ENCODE peak calls at places on chromosomes 11 and 22, in nine cellular contexts. One of them, this sample, is unnamed.

GRCh38 chr11:47460571-47461235 is 11.8 kb upstream of the RAPSN start:
- DNase-seq in GM13977: no peak
- DNase-seq in heart right ventricle: no peak
- DNase-seq in HCT116: no peak
- DNase-seq in Calu3: no peak
- DNase-seq in WTC11: no peak
- DNase-seq in CD8-positive, alpha-beta T cell: no peak
- DNase-seq in omental fat pad: no peak
- DNase-seq in tibial artery: no peak
- DNase-seq in this sample: no peak

GRCh38 chr22:47283616-47284270 is 521.3 kb downstream of the TBC1D22A start:
- DNase-seq in GM13977: no peak
- DNase-seq in omental fat pad: no peak
- DNase-seq in heart right ventricle: no peak
- DNase-seq in Calu3: no peak
- DNase-seq in WTC11: no peak
- DNase-seq in tibial artery: no peak
- DNase-seq in HCT116: no peak
- DNase-seq in CD8-positive, alpha-beta T cell: no peak
- DNase-seq in this sample: no peak

GRCh38 chr11:72924568-72925190 is 110.5 kb downstream of the ATG16L2 start:
- DNase-seq in HCT116: peak; percentile 8
- DNase-seq in CD8-positive, alpha-beta T cell: no peak
- DNase-seq in omental fat pad: no peak
- DNase-seq in heart right ventricle: no peak
- DNase-seq in GM13977: peak; percentile 23
- DNase-seq in WTC11: no peak
- DNase-seq in Calu3: no peak
- DNase-seq in tibial artery: no peak
- DNase-seq in this sample: no peak

GRCh38 chr11:105906517-105906916 is 115.5 kb downstream of the MSANTD4 start:
- DNase-seq in WTC11: no peak
- DNase-seq in HCT116: no peak
- DNase-seq in Calu3: no peak
- DNase-seq in GM13977: no peak
- DNase-seq in tibial artery: no peak
- DNase-seq in heart right ventricle: no peak
- DNase-seq in omental fat pad: no peak
- DNase-seq in CD8-positive, alpha-beta T cell: no peak
- DNase-seq in this sample: no peak

GRCh38 chr22:44683237-44683636 is 18.8 kb upstream of the PRR5 start:
- DNase-seq in Calu3: no peak
- DNase-seq in CD8-positive, alpha-beta T cell: peak; percentile 15
- DNase-seq in WTC11: no peak
- DNase-seq in heart right ventricle: no peak
- DNase-seq in tibial artery: no peak
- DNase-seq in GM13977: peak; percentile 74
- DNase-seq in HCT116: no peak
- DNase-seq in omental fat pad: no peak
- DNase-seq in this sample: no peak

GRCh38 chr11:7572001-7572712 is 58.4 kb downstream of the PPFIBP2 start:
- DNase-seq in omental fat pad: no peak
- DNase-seq in HCT116: no peak
- DNase-seq in Calu3: no peak
- DNase-seq in heart right ventricle: no peak
- DNase-seq in GM13977: no peak
- DNase-seq in tibial artery: no peak
- DNase-seq in WTC11: no peak
- DNase-seq in CD8-positive, alpha-beta T cell: no peak
- DNase-seq in this sample: no peak

GRCh38 chr22:41576877-41577276 is 12.8 kb downstream of the PMM1 start:
- DNase-seq in CD8-positive, alpha-beta T cell: peak; percentile 39
- DNase-seq in omental fat pad: no peak
- DNase-seq in Calu3: peak; percentile 79
- DNase-seq in tibial artery: peak; percentile 47
- DNase-seq in GM13977: peak; percentile 70
- DNase-seq in heart right ventricle: no peak
- DNase-seq in HCT116: peak; percentile 35
- DNase-seq in WTC11: peak; percentile 87
- DNase-seq in this sample: no peak

GRCh38 chr11:130118165-130118564 is 41.4 kb upstream of the ST14 start:
- DNase-seq in tibial artery: no peak
- DNase-seq in heart right ventricle: no peak
- DNase-seq in omental fat pad: no peak
- DNase-seq in CD8-positive, alpha-beta T cell: no peak
- DNase-seq in Calu3: no peak
- DNase-seq in GM13977: peak; percentile 71
- DNase-seq in HCT116: no peak
- DNase-seq in WTC11: no peak
- DNase-seq in this sample: no peak

GRCh38 chr11:130726234-130726559 is 190.1 kb downstream of the SNX19 start:
- DNase-seq in heart right ventricle: peak; percentile 61
- DNase-seq in GM13977: no peak
- DNase-seq in omental fat pad: no peak
- DNase-seq in HCT116: no peak
- DNase-seq in WTC11: no peak
- DNase-seq in tibial artery: peak; percentile 53
- DNase-seq in Calu3: no peak
- DNase-seq in CD8-positive, alpha-beta T cell: no peak
- DNase-seq in this sample: no peak

GRCh38 chr11:12503886-12504285 is 126.5 kb downstream of the PARVA start:
- DNase-seq in CD8-positive, alpha-beta T cell: no peak
- DNase-seq in HCT116: no peak
- DNase-seq in tibial artery: no peak
- DNase-seq in heart right ventricle: no peak
- DNase-seq in Calu3: no peak
- DNase-seq in GM13977: no peak
- DNase-seq in omental fat pad: no peak
- DNase-seq in WTC11: no peak
- DNase-seq in this sample: no peak

GRCh38 chr11:46490576-46491100 is 99.1 kb upstream of the CHRM4 start:
- DNase-seq in heart right ventricle: no peak
- DNase-seq in tibial artery: no peak
- DNase-seq in Calu3: no peak
- DNase-seq in GM13977: no peak
- DNase-seq in CD8-positive, alpha-beta T cell: no peak
- DNase-seq in WTC11: no peak
- DNase-seq in omental fat pad: no peak
- DNase-seq in HCT116: no peak
- DNase-seq in this sample: no peak

GRCh38 chr11:14894657-14895598 is 2.9 kb upstream of the CYP2R1 start:
- DNase-seq in heart right ventricle: no peak
- DNase-seq in omental fat pad: peak; percentile 49
- DNase-seq in tibial artery: peak; percentile 67
- DNase-seq in CD8-positive, alpha-beta T cell: no peak
- DNase-seq in Calu3: no peak
- DNase-seq in HCT116: no peak
- DNase-seq in WTC11: no peak
- DNase-seq in GM13977: no peak
- DNase-seq in this sample: no peak

GRCh38 chr11:9906043-9906791 is 242.3 kb downstream of the SWAP70 start:
- DNase-seq in omental fat pad: no peak
- DNase-seq in GM13977: no peak
- DNase-seq in Calu3: no peak
- DNase-seq in WTC11: no peak
- DNase-seq in HCT116: peak; percentile 67
- DNase-seq in heart right ventricle: no peak
- DNase-seq in tibial artery: no peak
- DNase-seq in CD8-positive, alpha-beta T cell: no peak
- DNase-seq in this sample: no peak

GRCh38 chr22:20267441-20268288 is 453 bp downstream of the RTN4R start:
- DNase-seq in GM13977: no peak
- DNase-seq in HCT116: no peak
- DNase-seq in heart right ventricle: no peak
- DNase-seq in tibial artery: no peak
- DNase-seq in Calu3: peak; percentile 38
- DNase-seq in CD8-positive, alpha-beta T cell: no peak
- DNase-seq in omental fat pad: no peak
- DNase-seq in WTC11: peak; percentile 45
- DNase-seq in this sample: no peak

GRCh38 chr11:29449280-29450074 is 567.4 kb downstream of the KCNA4 start:
- DNase-seq in WTC11: no peak
- DNase-seq in heart right ventricle: no peak
- DNase-seq in tibial artery: no peak
- DNase-seq in omental fat pad: no peak
- DNase-seq in CD8-positive, alpha-beta T cell: no peak
- DNase-seq in Calu3: no peak
- DNase-seq in GM13977: no peak
- DNase-seq in HCT116: no peak
- DNase-seq in this sample: no peak

GRCh38 chr11:29452131-29452530 is 564.7 kb downstream of the KCNA4 start:
- DNase-seq in CD8-positive, alpha-beta T cell: no peak
- DNase-seq in tibial artery: no peak
- DNase-seq in WTC11: no peak
- DNase-seq in omental fat pad: no peak
- DNase-seq in Calu3: no peak
- DNase-seq in heart right ventricle: no peak
- DNase-seq in GM13977: no peak
- DNase-seq in HCT116: no peak
- DNase-seq in this sample: no peak

GRCh38 chr11:29446132-29446531 is 570.7 kb downstream of the KCNA4 start:
- DNase-seq in Calu3: no peak
- DNase-seq in omental fat pad: no peak
- DNase-seq in CD8-positive, alpha-beta T cell: no peak
- DNase-seq in heart right ventricle: no peak
- DNase-seq in HCT116: no peak
- DNase-seq in tibial artery: no peak
- DNase-seq in WTC11: no peak
- DNase-seq in GM13977: no peak
- DNase-seq in this sample: no peak

GRCh38 chr11:29447821-29448220 is 569.0 kb downstream of the KCNA4 start:
- DNase-seq in HCT116: no peak
- DNase-seq in GM13977: no peak
- DNase-seq in tibial artery: no peak
- DNase-seq in omental fat pad: no peak
- DNase-seq in Calu3: no peak
- DNase-seq in CD8-positive, alpha-beta T cell: no peak
- DNase-seq in heart right ventricle: no peak
- DNase-seq in WTC11: no peak
- DNase-seq in this sample: no peak

GRCh38 chr11:29448246-29448877 is 568.5 kb downstream of the KCNA4 start:
- DNase-seq in WTC11: peak; percentile 13
- DNase-seq in tibial artery: no peak
- DNase-seq in heart right ventricle: no peak
- DNase-seq in CD8-positive, alpha-beta T cell: no peak
- DNase-seq in omental fat pad: no peak
- DNase-seq in GM13977: no peak
- DNase-seq in Calu3: no peak
- DNase-seq in HCT116: peak; percentile 2
- DNase-seq in this sample: no peak
- TF ChIP-seq CTCF in WTC11: peak; percentile 39
- TF ChIP-seq CTCF in tibial artery: peak; percentile 18
- TF ChIP-seq CTCF in heart right ventricle: peak; percentile 45
- TF ChIP-seq CTCF in CD8-positive, alpha-beta T cell: no peak
- TF ChIP-seq CTCF in omental fat pad: no peak
- TF ChIP-seq CTCF in GM13977: no peak
- TF ChIP-seq CTCF in Calu3: peak; percentile 14
- TF ChIP-seq CTCF in HCT116: peak; percentile 14
- TF ChIP-seq CTCF in this sample: peak; percentile 63

GRCh38 chr11:113167599-113167998 is 146.8 kb upstream of the TTC12 start:
- DNase-seq in heart right ventricle: peak; percentile 11
- DNase-seq in WTC11: no peak
- DNase-seq in CD8-positive, alpha-beta T cell: no peak
- DNase-seq in GM13977: no peak
- DNase-seq in tibial artery: no peak
- DNase-seq in omental fat pad: no peak
- DNase-seq in Calu3: no peak
- DNase-seq in HCT116: no peak
- DNase-seq in this sample: no peak

GRCh38 chr11:113168358-113168757 is 146.0 kb upstream of the TTC12 start:
- DNase-seq in GM13977: no peak
- DNase-seq in HCT116: no peak
- DNase-seq in CD8-positive, alpha-beta T cell: no peak
- DNase-seq in Calu3: no peak
- DNase-seq in tibial artery: no peak
- DNase-seq in omental fat pad: no peak
- DNase-seq in WTC11: no peak
- DNase-seq in heart right ventricle: no peak
- DNase-seq in this sample: no peak

GRCh38 chr11:113173023-113173594 is 141.3 kb upstream of the TTC12 start:
- DNase-seq in heart right ventricle: no peak
- DNase-seq in HCT116: no peak
- DNase-seq in omental fat pad: no peak
- DNase-seq in WTC11: no peak
- DNase-seq in GM13977: no peak
- DNase-seq in CD8-positive, alpha-beta T cell: no peak
- DNase-seq in Calu3: no peak
- DNase-seq in tibial artery: no peak
- DNase-seq in this sample: no peak

GRCh38 chr11:113166280-113166679 is 148.1 kb upstream of the TTC12 start:
- DNase-seq in omental fat pad: no peak
- DNase-seq in CD8-positive, alpha-beta T cell: no peak
- DNase-seq in Calu3: no peak
- DNase-seq in GM13977: no peak
- DNase-seq in HCT116: no peak
- DNase-seq in tibial artery: no peak
- DNase-seq in heart right ventricle: no peak
- DNase-seq in WTC11: no peak
- DNase-seq in this sample: no peak

GRCh38 chr11:113168804-113169342 is 145.5 kb upstream of the TTC12 start:
- DNase-seq in HCT116: no peak
- DNase-seq in GM13977: no peak
- DNase-seq in CD8-positive, alpha-beta T cell: no peak
- DNase-seq in heart right ventricle: no peak
- DNase-seq in Calu3: no peak
- DNase-seq in WTC11: no peak
- DNase-seq in tibial artery: no peak
- DNase-seq in omental fat pad: no peak
- DNase-seq in this sample: no peak
- TF ChIP-seq CTCF in HCT116: no peak
- TF ChIP-seq CTCF in GM13977: no peak
- TF ChIP-seq CTCF in CD8-positive, alpha-beta T cell: no peak
- TF ChIP-seq CTCF in heart right ventricle: no peak
- TF ChIP-seq CTCF in Calu3: no peak
- TF ChIP-seq CTCF in WTC11: no peak
- TF ChIP-seq CTCF in tibial artery: no peak
- TF ChIP-seq CTCF in omental fat pad: no peak
- TF ChIP-seq CTCF in this sample: no peak

DNA sequence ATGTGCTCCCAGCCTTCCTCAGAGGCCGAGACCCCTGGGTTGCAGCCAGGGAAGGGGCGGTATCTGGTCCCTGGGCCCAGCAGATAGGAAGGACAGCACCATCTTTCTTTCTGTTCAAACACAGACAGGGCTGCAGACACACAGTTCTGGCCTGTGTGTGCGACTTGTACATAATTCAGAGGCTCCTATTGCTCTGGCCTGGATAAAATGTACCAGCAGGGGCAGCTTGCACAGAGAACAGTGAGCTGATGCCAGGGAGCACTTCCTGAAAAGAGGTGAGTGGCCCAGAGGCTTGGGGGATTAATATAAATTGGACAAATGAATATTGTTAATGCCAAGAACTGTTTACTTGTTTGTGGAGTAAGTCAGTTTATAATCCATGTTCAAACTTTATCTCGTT is 16.5 kb downstream of the GDPD5 start:
- DNase-seq in GM13977: no peak
- DNase-seq in WTC11: no peak
- DNase-seq in omental fat pad: no peak
- DNase-seq in tibial artery: no peak
- DNase-seq in HCT116: no peak
- DNase-seq in CD8-positive, alpha-beta T cell: no peak
- DNase-seq in Calu3: no peak
- DNase-seq in heart right ventricle: no peak
- DNase-seq in this sample: no peak
- TF ChIP-seq CTCF in GM13977: no peak
- TF ChIP-seq CTCF in WTC11: no peak
- TF ChIP-seq CTCF in omental fat pad: no peak
- TF ChIP-seq CTCF in tibial artery: no peak
- TF ChIP-seq CTCF in HCT116: no peak
- TF ChIP-seq CTCF in CD8-positive, alpha-beta T cell: no peak
- TF ChIP-seq CTCF in Calu3: no peak
- TF ChIP-seq CTCF in heart right ventricle: no peak
- TF ChIP-seq CTCF in this sample: no peak

GRCh38 chr11:102268083-102268984 is 49.0 kb upstream of the BIRC3 start:
- DNase-seq in CD8-positive, alpha-beta T cell: peak; percentile 88
- DNase-seq in GM13977: peak; percentile 82
- DNase-seq in heart right ventricle: peak; percentile 58
- DNase-seq in HCT116: peak; percentile 92
- DNase-seq in WTC11: peak; percentile 92
- DNase-seq in omental fat pad: peak; percentile 54
- DNase-seq in tibial artery: peak; percentile 51
- DNase-seq in Calu3: peak; percentile 90
- DNase-seq in this sample: peak; percentile 83
- TF ChIP-seq CTCF in CD8-positive, alpha-beta T cell: no peak
- TF ChIP-seq CTCF in GM13977: peak; percentile 35
- TF ChIP-seq CTCF in heart right ventricle: peak; percentile 44
- TF ChIP-seq CTCF in HCT116: peak; percentile 61
- TF ChIP-seq CTCF in WTC11: peak; percentile 14
- TF ChIP-seq CTCF in omental fat pad: no peak
- TF ChIP-seq CTCF in tibial artery: peak; percentile 17
- TF ChIP-seq CTCF in Calu3: no peak
- TF ChIP-seq CTCF in this sample: peak; percentile 20

This sample was measured in mesothelial cell of epicardium.